ENCODE peak calls at places on chromosomes 1 and 21, in nine cellular contexts. X is ovary, O is A549, L is GM12878, V is transverse colon, M is K562, U is tibial nerve, C is stomach, Y is H1. A is an unnamed sample. For H3K4me1, the result is how much of the 10 kb centered on the place peaks cover.

GRCh38 chr1:160284220-160284781 is 632 bp downstream of the PEX19 start:
- DNase-seq in X (no peak), O (peak), L (no peak), V (peak), M (peak), U (no peak), C (peak), Y (no peak), A (peak)

GRCh38 chr1:53125623-53126360 is 16.6 kb downstream of the SLC1A7 start:
- DNase-seq in X (no peak), O (no peak), L (no peak), V (no peak), M (no peak), U (peak), C (no peak), Y (no peak), A (no peak)

GRCh38 chr1:42765832-42766722 is 751 bp downstream of the P3H1 start:
- DNase-seq in X (peak), O (peak), L (no peak), V (peak), M (peak), U (peak), C (peak), Y (no peak), A (peak)

GRCh38 chr1:66540434-66541032 is 6.6 kb downstream of the SGIP1 start:
- DNase-seq in X (no peak), O (no peak), L (no peak), V (no peak), M (no peak), U (no peak), C (no peak), Y (no peak), A (no peak)

GRCh38 chr21:34969431-34970036 is 79.6 kb downstream of the RUNX1 start:
- DNase-seq in X (no peak), O (no peak), L (no peak), V (no peak), M (no peak), U (no peak), C (no peak), Y (no peak), A (no peak)

GRCh38 chr1:66475940-66476339 is 58.0 kb upstream of the SGIP1 start:
- DNase-seq in X (no peak), O (no peak), L (no peak), V (no peak), M (no peak), U (no peak), C (no peak), Y (no peak), A (no peak)

GRCh38 chr1:215835951-215836350 is 268.8 kb downstream of the KCTD3 start:
- DNase-seq in X (no peak), O (no peak), L (no peak), V (no peak), M (no peak), U (no peak), C (no peak), Y (no peak), A (no peak)

GRCh38 chr1:151949371-151950193 is 40.3 kb upstream of the THEM4 start:
- DNase-seq in X (no peak), O (no peak), L (no peak), V (no peak), M (no peak), U (no peak), C (no peak), Y (no peak), A (peak)

GRCh38 chr1:153663211-153663610 is 4.7 kb downstream of the SNAPIN start:
- DNase-seq in X (no peak), O (no peak), L (no peak), V (no peak), M (no peak), U (no peak), C (no peak), Y (no peak), A (no peak)

GRCh38 chr21:43835861-43836260 is 29.2 kb upstream of the AGPAT3 start:
- DNase-seq in X (no peak), O (no peak), L (no peak), V (no peak), M (no peak), U (no peak), C (no peak), Y (no peak), A (no peak)

GRCh38 chr1:212323065-212323464 is 37.9 kb downstream of the PPP2R5A start:
- DNase-seq in X (no peak), O (no peak), L (no peak), V (no peak), M (no peak), U (no peak), C (no peak), Y (no peak), A (no peak)

GRCh38 chr1:89632213-89633102 is 462 bp upstream of the LRRC8C start:
- DNase-seq in X (peak), O (peak), L (no peak), V (peak), M (peak), U (peak), C (peak), Y (no peak), A (peak)

GRCh38 chr1:36446261-36446660 is 4.0 kb downstream of the OSCP1 start:
- DNase-seq in X (no peak), O (no peak), L (no peak), V (no peak), M (peak), U (no peak), C (no peak), Y (no peak), A (no peak)

GRCh38 chr1:231903586-231904081 is 277.0 kb downstream of the DISC1 start:
- DNase-seq in X (no peak), O (no peak), L (no peak), V (no peak), M (no peak), U (no peak), C (no peak), Y (no peak), A (no peak)

GRCh38 chr1:205493241-205494085 is 11.0 kb upstream of the CDK18 start:
- DNase-seq in X (peak), O (no peak), L (no peak), V (no peak), M (no peak), U (no peak), C (peak), Y (no peak), A (no peak)

GRCh38 chr1:39194398-39195051 is 10.0 kb upstream of the MACF1 start:
- DNase-seq in X (no peak), O (no peak), L (no peak), V (no peak), M (no peak), U (no peak), C (no peak), Y (no peak), A (no peak)

GRCh38 chr1:235648407-235648907 is 1.1 kb downstream of the GNG4 start:
- DNase-seq in X (peak), O (no peak), L (no peak), V (peak), M (no peak), U (no peak), C (no peak), Y (no peak), A (peak)

GRCh38 chr1:182149411-182149965 is 88.0 kb upstream of the ZNF648 start:
- DNase-seq in X (no peak), O (no peak), L (no peak), V (peak), M (peak), U (peak), C (peak), Y (no peak), A (no peak)

GRCh38 chr1:53326598-53327182 is 1.2 kb downstream of the LRP8 start:
- DNase-seq in X (no peak), O (peak), L (no peak), V (no peak), M (peak), U (no peak), C (no peak), Y (no peak), A (peak)

GRCh38 chr1:14955402-14955801 is 198.1 kb upstream of the TMEM51 start:
- DNase-seq in X (no peak), O (no peak), L (no peak), V (no peak), M (no peak), U (no peak), C (no peak), Y (no peak), A (no peak)

GRCh38 chr21:16239659-16240265 is 510.0 kb downstream of the USP25 start:
- DNase-seq in X (no peak), O (no peak), L (no peak), V (no peak), M (no peak), U (no peak), C (no peak), Y (no peak), A (no peak)

GRCh38 chr1:7808253-7808844 is 24.3 kb downstream of the PER3 start:
- DNase-seq in X (no peak), O (no peak), L (no peak), V (no peak), M (peak), U (no peak), C (no peak), Y (no peak), A (no peak)

GRCh38 chr1:63448741-63449140 is 74.3 kb downstream of the ITGB3BP start:
- DNase-seq in X (no peak), O (no peak), L (no peak), V (no peak), M (no peak), U (no peak), C (no peak), Y (no peak), A (no peak)

GRCh38 chr21:44253832-44254700 is 7.6 kb downstream of the DNMT3L start:
- DNase-seq in X (no peak), O (no peak), L (no peak), V (no peak), M (no peak), U (no peak), C (no peak), Y (no peak), A (no peak)

GRCh38 chr1:160108888-160109662 is 6.5 kb upstream of the ATP1A2 start:
- DNase-seq in X (peak), O (peak), L (no peak), V (no peak), M (peak), U (peak), C (no peak), Y (no peak), A (no peak)

GRCh38 chr1:167631386-167631941 is 1.4 kb downstream of the RCSD1 start:
- DNase-seq in X (no peak), O (no peak), L (no peak), V (no peak), M (no peak), U (no peak), C (no peak), Y (no peak), A (no peak)

GRCh38 chr1:110053557-110054428 is 16.7 kb downstream of the ALX3 start:
- DNase-seq in X (peak), O (peak), L (no peak), V (peak), M (peak), U (peak), C (peak), Y (no peak), A (no peak)

GRCh38 chr1:8127201-8127641 is 101.1 kb upstream of the ERRFI1 start:
- DNase-seq in X (no peak), O (no peak), L (no peak), V (no peak), M (no peak), U (peak), C (no peak), Y (no peak), A (no peak)

GRCh38 chr1:152972196-152972886 is 1.9 kb downstream of the SPRR4 start:
- DNase-seq in X (no peak), O (no peak), L (no peak), V (no peak), M (no peak), U (no peak), C (no peak), Y (no peak), A (no peak)

GRCh38 chr1:43797926-43798325 is 90.6 kb downstream of the ST3GAL3 start:
- DNase-seq in X (no peak), O (no peak), L (no peak), V (no peak), M (no peak), U (no peak), C (no peak), Y (no peak), A (no peak)

GRCh38 chr1:206631085-206631509 is 4.2 kb upstream of the DYRK3 start:
- DNase-seq in X (peak), O (peak), L (peak), V (peak), M (peak), U (peak), C (peak), Y (peak), A (peak)

GRCh38 chr1:47209091-47209490 is 19.3 kb upstream of the PDZK1IP1 start:
- DNase-seq in X (no peak), O (no peak), L (no peak), V (no peak), M (no peak), U (no peak), C (no peak), Y (no peak), A (no peak)

GRCh38 chr1:115218034-115218405 is 120.0 kb downstream of the NGF start:
- DNase-seq in X (no peak), O (no peak), L (no peak), V (no peak), M (no peak), U (peak), C (no peak), Y (no peak), A (no peak)

GRCh38 chr21:43361127-43361492 is 65.8 kb downstream of the SIK1 start:
- DNase-seq in X (no peak), O (no peak), L (no peak), V (peak), M (no peak), U (no peak), C (no peak), Y (no peak), A (no peak)

GRCh38 chr1:113871597-113872113 is at the start of gene PTPN22:
- DNase-seq in X (no peak), O (no peak), L (peak), V (peak), M (peak), U (peak), C (peak), Y (no peak), A (peak)

DNA sequence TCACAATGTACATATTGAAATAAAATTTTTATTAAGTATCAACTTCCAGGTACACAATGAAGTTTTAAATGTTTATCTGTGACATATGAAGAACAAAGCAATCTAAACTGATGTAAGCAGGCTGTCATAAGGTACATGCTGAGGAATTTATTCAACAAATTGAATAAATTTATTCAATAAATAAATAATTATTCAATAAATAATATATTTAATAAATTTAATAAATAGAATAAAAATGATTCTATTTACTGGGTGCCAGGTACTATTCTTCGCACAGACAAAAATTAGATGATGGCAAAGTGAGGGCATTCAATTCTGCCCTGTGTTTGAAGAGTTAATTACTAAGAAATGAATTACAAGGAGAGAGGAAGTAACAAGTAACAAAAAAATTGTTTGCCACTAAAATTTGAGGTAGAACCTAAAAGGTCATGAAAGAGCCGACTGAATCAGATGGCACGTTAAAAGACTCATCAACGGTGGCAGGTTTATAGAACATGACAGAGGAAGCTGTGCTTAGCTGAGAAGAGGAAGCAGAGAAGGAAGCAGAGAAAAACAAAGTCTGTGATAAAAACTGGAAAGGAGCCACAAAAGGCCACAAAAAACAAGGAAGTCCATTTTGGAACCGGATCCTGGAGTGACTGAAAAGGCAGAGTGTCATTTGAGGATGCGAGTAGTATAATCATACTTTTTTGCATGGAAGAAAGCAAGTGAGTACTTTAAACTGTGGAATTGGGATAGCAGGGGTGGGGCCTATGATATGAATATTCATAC is 2.2 kb upstream of the USP24 start:
- DNase-seq in X (no peak), O (no peak), L (no peak), V (no peak), M (peak), U (no peak), C (no peak), Y (no peak), A (no peak)
- TF ChIP-seq EP300 in X (no peak), O (no peak), L (no peak), V (no peak), M (peak), U (peak), C (no peak), Y (no peak), A (no peak)

GRCh38 chr1:23558872-23559135 is 497 bp downstream of the ID3 start:
- DNase-seq in X (no peak), O (no peak), L (no peak), V (no peak), M (peak), U (no peak), C (no peak), Y (no peak), A (no peak)
- H3K4me1 ChIP-seq in X (under half), O (half or more), L (half or more), V (half or more), M (half or more), U (under half), C (half or more), Y (under half), A (under half)

GRCh38 chr1:248861621-248862020 is 2.7 kb upstream of the ZNF692 start:
- DNase-seq in X (no peak), O (no peak), L (no peak), V (no peak), M (no peak), U (no peak), C (no peak), Y (no peak), A (no peak)
- TF ChIP-seq EP300 in X (no peak), O (no peak), L (no peak), V (no peak), M (no peak), U (no peak), C (no peak), Y (no peak), A (no peak)

GRCh38 chr1:21638531-21639341 is 30.4 kb downstream of the RAP1GAP start:
- DNase-seq in X (no peak), O (peak), L (no peak), V (no peak), M (peak), U (no peak), C (peak), Y (no peak), A (peak)
- H3K4me1 ChIP-seq in X (under half), O (half or more), L (under half), V (under half), M (half or more), U (under half), C (under half), Y (under half), A (under half)

GRCh38 chr1:11483581-11484320 is 4.8 kb downstream of the DISP3 start:
- DNase-seq in X (no peak), O (no peak), L (no peak), V (no peak), M (no peak), U (no peak), C (no peak), Y (no peak), A (no peak)
- TF ChIP-seq EP300 in X (no peak), O (no peak), L (no peak), V (no peak), M (no peak), U (no peak), C (no peak), Y (no peak), A (no peak)

GRCh38 chr1:86395771-86396502 is at the start of gene ODF2L:
- DNase-seq in X (peak), O (peak), L (peak), V (peak), M (peak), U (peak), C (peak), Y (peak), A (peak)

GRCh38 chr1:86389315-86389714 is 6.8 kb downstream of the ODF2L start:
- DNase-seq in X (no peak), O (no peak), L (peak), V (no peak), M (no peak), U (no peak), C (no peak), Y (no peak), A (no peak)

GRCh38 chr1:86396503-86396900 is 379 bp upstream of the ODF2L start:
- DNase-seq in X (no peak), O (no peak), L (no peak), V (no peak), M (no peak), U (no peak), C (no peak), Y (no peak), A (no peak)

GRCh38 chr1:86388777-86389176 is 7.3 kb downstream of the ODF2L start:
- DNase-seq in X (no peak), O (no peak), L (no peak), V (no peak), M (no peak), U (no peak), C (no peak), Y (no peak), A (no peak)

GRCh38 chr1:86394416-86394815 is 1.7 kb downstream of the ODF2L start:
- DNase-seq in X (no peak), O (no peak), L (no peak), V (no peak), M (no peak), U (no peak), C (no peak), Y (no peak), A (no peak)
- H3K4me1 ChIP-seq in X (under half), O (under half), L (under half), V (under half), M (under half), U (under half), C (under half), Y (under half), A (under half)

GRCh38 chr1:59871746-59872145 is 54.8 kb downstream of the CYP2J2 start:
- DNase-seq in X (no peak), O (no peak), L (no peak), V (no peak), M (no peak), U (no peak), C (no peak), Y (no peak), A (no peak)
- TF ChIP-seq EP300 in X (no peak), O (no peak), L (no peak), V (no peak), M (no peak), U (no peak), C (no peak), Y (no peak), A (no peak)